ENCODE peak calls at places on chromosomes 12 and 14, in eight cellular contexts. G is endothelial cell, W is GM12878, X is cardiac muscle cell, I is AG04450, Q is RWPE1, T is fibroblast of mammary gland, J is stomach. P is an unnamed sample.

GRCh38 chr12:16148938-16149337 is 128.5 kb downstream of the SLC15A5 start:
- DNase-seq in Q (no peak), I (no peak), W (no peak), T (no peak), J (no peak), X (no peak), G (no peak), P (no peak)

GRCh38 chr12:46268617-46269428 is at the start of gene SLC38A1:
- DNase-seq in I (no peak), T (peak; percentile 61), X (peak; percentile 87), G (peak; percentile 72), W (no peak), Q (peak; percentile 84), J (peak; percentile 88), P (peak; percentile 79)

GRCh38 chr14:103527408-103528157 is 1.4 kb upstream of the TRMT61A start:
- DNase-seq in Q (no peak), T (peak; percentile 82), J (no peak), W (peak; percentile 67), G (no peak), I (no peak), X (no peak), P (peak; percentile 57)

GRCh38 chr12:43578782-43579181 is 26.8 kb upstream of the ADAMTS20 start:
- DNase-seq in T (peak; percentile 16), G (no peak), J (no peak), I (no peak), Q (no peak), W (no peak), X (no peak), P (no peak)

GRCh38 chr12:52865090-52865944 is 16.5 kb upstream of the KRT78 start:
- DNase-seq in T (peak; percentile 69), X (peak; percentile 84), W (no peak), J (peak; percentile 78), Q (peak; percentile 82), I (peak; percentile 47), G (peak; percentile 91), P (peak; percentile 62)

GRCh38 chr12:108381793-108382436 is 42.8 kb upstream of the CMKLR1 start:
- DNase-seq in J (no peak), Q (peak; percentile 16), G (peak; percentile 59), T (peak; percentile 16), I (no peak), X (peak; percentile 80), W (no peak), P (no peak)

GRCh38 chr14:61553730-61554641 is 141.3 kb upstream of the HIF1A start:
- DNase-seq in J (no peak), I (peak; percentile 85), G (no peak), Q (peak; percentile 87), X (no peak), W (no peak), T (peak; percentile 100), P (peak; percentile 97)

GRCh38 chr14:70707138-70708038 is 65.7 kb downstream of the TTC9 start:
- DNase-seq in J (no peak), Q (peak; percentile 67), G (no peak), W (peak; percentile 93), I (no peak), T (peak; percentile 57), X (no peak), P (peak; percentile 53)

GRCh38 chr12:110421159-110421661 is 17.7 kb upstream of the ANAPC7 start:
- DNase-seq in J (no peak), W (no peak), Q (no peak), G (no peak), X (no peak), T (no peak), I (no peak), P (no peak)

GRCh38 chr14:77390188-77390587 is 13.0 kb downstream of the SAMD15 start:
- DNase-seq in T (no peak), J (no peak), W (no peak), G (no peak), Q (no peak), I (no peak), X (no peak), P (no peak)

GRCh38 chr12:58566599-58566998 is 353.7 kb downstream of the LRIG3 start:
- DNase-seq in T (peak; percentile 93), Q (no peak), W (no peak), I (peak; percentile 92), X (no peak), J (no peak), G (no peak), P (peak; percentile 89)

GRCh38 chr12:34392741-34393085 is 370.4 kb downstream of the ALG10 start:
- DNase-seq in I (no peak), T (no peak), J (peak; percentile 22), Q (no peak), G (no peak), X (no peak), W (no peak), P (no peak)

GRCh38 chr14:53034688-53035087 is 83.8 kb upstream of the FERMT2 start:
- DNase-seq in G (no peak), I (no peak), J (no peak), W (no peak), X (no peak), T (no peak), Q (no peak), P (no peak)

GRCh38 chr12:113456761-113457160 is 14.9 kb downstream of the LHX5 start:
- DNase-seq in J (no peak), T (no peak), W (no peak), X (no peak), Q (no peak), I (no peak), G (no peak), P (no peak)

GRCh38 chr12:31037921-31038320 is 35.7 kb upstream of the DDX11 start:
- DNase-seq in Q (no peak), J (no peak), I (no peak), G (no peak), T (no peak), X (no peak), W (no peak), P (no peak)
- TF ChIP-seq CTCF in Q (no peak), J (no peak), I (no peak), G (no peak), T (no peak), X (no peak), W (no peak), P (no peak)

GRCh38 chr14:30708157-30708556 is 86.0 kb downstream of the SCFD1 start:
- DNase-seq in G (no peak), I (no peak), T (no peak), J (no peak), W (no peak), Q (no peak), X (no peak), P (no peak)
- TF ChIP-seq CTCF in G (no peak), I (no peak), T (no peak), J (no peak), W (no peak), Q (no peak), X (no peak), P (no peak)

GRCh38 chr12:2306686-2307249 is 254.0 kb downstream of the CACNA1C start:
- DNase-seq in W (no peak), X (no peak), J (no peak), G (no peak), T (no peak), Q (no peak), I (no peak), P (no peak)
- TF ChIP-seq CTCF in W (no peak), X (no peak), J (no peak), G (no peak), T (no peak), Q (no peak), I (no peak), P (no peak)

DNA sequence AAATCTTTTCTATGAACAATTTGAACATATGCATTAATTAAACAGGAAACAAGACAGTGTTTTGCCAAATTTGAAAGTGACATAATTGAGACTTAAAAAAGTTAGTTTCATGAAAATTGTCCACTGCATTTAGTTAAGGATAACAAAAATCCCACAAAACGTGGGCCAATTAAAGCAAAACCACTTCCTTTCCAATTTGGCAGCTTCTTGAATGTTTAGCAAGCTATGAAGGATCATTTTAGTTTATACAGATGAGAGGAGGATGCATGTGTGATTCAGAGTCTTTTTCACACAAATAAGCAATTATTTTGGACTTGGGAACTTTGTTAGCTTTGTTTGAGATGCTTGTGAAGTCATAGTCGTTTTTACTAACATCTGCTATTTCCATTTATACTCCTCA is 109.6 kb downstream of the ATXN7L3B start:
- DNase-seq in G (no peak), X (no peak), I (no peak), W (no peak), Q (no peak), J (no peak), T (no peak), P (no peak)
- TF ChIP-seq CTCF in G (no peak), X (no peak), I (no peak), W (no peak), Q (no peak), J (no peak), T (no peak), P (no peak)

GRCh38 chr12:130795906-130796305 is 43.1 kb downstream of the STX2 start:
- DNase-seq in J (no peak), I (no peak), G (no peak), Q (no peak), X (no peak), T (no peak), W (no peak), P (no peak)

GRCh38 chr12:130799051-130799450 is 40.0 kb downstream of the STX2 start:
- DNase-seq in T (no peak), I (no peak), J (no peak), W (no peak), X (no peak), Q (peak; percentile 36), G (no peak), P (no peak)

GRCh38 chr12:130792926-130793849 is 45.9 kb downstream of the STX2 start:
- DNase-seq in T (no peak), Q (no peak), W (no peak), G (no peak), X (peak; percentile 48), J (no peak), I (no peak), P (no peak)

GRCh38 chr12:130800312-130800711 is 38.7 kb downstream of the STX2 start:
- DNase-seq in G (no peak), Q (no peak), J (no peak), T (no peak), W (no peak), I (no peak), X (no peak), P (no peak)

DNA sequence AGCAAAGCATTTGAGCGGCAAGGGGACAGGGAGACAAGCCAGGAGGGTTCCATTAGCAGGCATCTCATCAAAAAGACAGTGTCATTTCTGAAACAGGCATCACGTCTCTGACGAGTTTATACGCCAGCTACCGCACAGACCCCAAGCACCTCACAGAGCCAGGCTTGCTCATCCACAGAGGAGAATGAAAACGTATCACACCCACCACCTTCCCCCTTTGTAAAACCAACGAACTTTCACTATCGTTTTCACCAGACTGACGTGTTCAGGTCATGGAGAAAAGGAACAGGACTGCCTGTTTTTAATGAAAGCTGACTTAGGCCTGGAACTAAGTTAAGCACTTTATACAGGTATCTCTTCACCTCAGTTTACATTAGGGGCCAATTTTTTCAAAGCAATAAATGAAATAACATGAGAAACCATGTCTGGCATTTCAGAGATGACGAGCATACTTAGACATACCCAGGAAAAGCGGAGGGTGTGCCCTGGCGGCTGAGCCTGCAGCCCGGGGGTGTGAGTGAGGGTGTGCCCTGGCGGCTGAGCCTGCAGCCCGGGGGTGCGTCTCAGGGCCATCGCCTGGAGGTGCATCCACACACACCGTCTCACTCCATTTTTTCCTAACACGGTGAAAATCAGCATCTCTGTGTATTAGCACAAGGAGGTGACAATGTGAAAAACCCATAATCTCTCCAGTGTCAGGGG is 41.9 kb downstream of the STX2 start:
- DNase-seq in G (no peak), T (no peak), X (no peak), W (no peak), I (no peak), J (no peak), Q (no peak), P (no peak)
- TF ChIP-seq CTCF in G (no peak), T (no peak), X (no peak), W (no peak), I (no peak), J (no peak), Q (no peak), P (no peak)